ENCODE peak calls at places on chromosomes 12 and 14, in nine cellular contexts. D, W, A, Q, U, M, I, G and L are unnamed samples.

GRCh38 chr14:104559043-104559768 is 20.4 kb upstream of the C14orf180 start:
- DNase-seq in G (no peak), Q (no peak), A (no peak), W (no peak), M (no peak), U (no peak), D (no peak), I (no peak), L (no peak)

GRCh38 chr12:123231931-123232330 is 1.0 kb downstream of the MPHOSPH9 start:
- DNase-seq in U (no peak), D (no peak), I (no peak), M (no peak), A (peak), Q (no peak), G (no peak), W (no peak), L (no peak)

GRCh38 chr14:36751116-36751515 is 89.5 kb downstream of the PAX9 start:
- DNase-seq in W (no peak), U (no peak), I (no peak), D (no peak), Q (no peak), G (no peak), A (no peak), M (no peak), L (no peak)

GRCh38 chr12:101209319-101210302 is at the start of gene SLC5A8:
- DNase-seq in W (no peak), U (no peak), M (peak), A (no peak), I (peak), D (no peak), G (no peak), Q (no peak), L (no peak)

GRCh38 chr14:35229495-35230089 is 62.6 kb upstream of the PSMA6 start:
- DNase-seq in U (no peak), A (peak), D (no peak), M (no peak), G (no peak), Q (no peak), I (peak), W (no peak), L (no peak)

GRCh38 chr14:38837333-38838048 is 265.5 kb downstream of the SEC23A start:
- DNase-seq in U (no peak), M (no peak), D (no peak), Q (no peak), G (no peak), W (no peak), A (no peak), I (no peak), L (no peak)

GRCh38 chr14:51527073-51527472 is 124.6 kb upstream of the FRMD6 start:
- DNase-seq in U (no peak), I (no peak), Q (no peak), D (no peak), A (no peak), G (no peak), W (no peak), M (no peak), L (no peak)

GRCh38 chr14:101861464-101861863 is 100.0 kb downstream of the PPP2R5C start:
- DNase-seq in G (no peak), U (no peak), W (no peak), A (no peak), Q (no peak), D (no peak), I (no peak), M (no peak), L (no peak)

GRCh38 chr12:29455087-29455486 is 42.4 kb downstream of the OVCH1 start:
- DNase-seq in U (no peak), D (no peak), I (no peak), G (peak), A (no peak), M (no peak), Q (no peak), W (no peak), L (no peak)

GRCh38 chr12:120762093-120762492 is 36.5 kb downstream of the ACADS start:
- DNase-seq in U (no peak), W (no peak), I (no peak), Q (no peak), G (no peak), A (no peak), D (no peak), M (no peak), L (no peak)

GRCh38 chr12:107398101-107398500 is 287.5 kb upstream of the PWP1 start:
- DNase-seq in I (no peak), G (no peak), W (no peak), M (no peak), D (no peak), U (no peak), Q (no peak), A (no peak), L (no peak)

GRCh38 chr14:100221419-100222218 is 17.3 kb upstream of the YY1 start:
- DNase-seq in I (no peak), M (no peak), D (peak), W (peak), A (no peak), Q (no peak), U (peak), G (no peak), L (peak)

GRCh38 chr12:152440-152839 is 61.5 kb downstream of the SLC6A12 start:
- DNase-seq in G (no peak), W (no peak), Q (no peak), A (no peak), M (no peak), D (no peak), U (no peak), I (no peak), L (no peak)

GRCh38 chr12:7479784-7480183 is 23.8 kb downstream of the CD163 start:
- DNase-seq in G (no peak), Q (no peak), D (no peak), U (no peak), I (no peak), A (no peak), M (no peak), W (no peak), L (no peak)

GRCh38 chr12:70154960-70155589 is 88.2 kb upstream of the CNOT2 start:
- DNase-seq in M (no peak), Q (no peak), A (no peak), I (no peak), D (no peak), W (peak), U (no peak), G (no peak), L (no peak)

GRCh38 chr14:63388766-63389431 is 70.2 kb upstream of the GPHB5 start:
- DNase-seq in U (peak), A (peak), W (no peak), M (peak), I (peak), Q (no peak), D (no peak), G (peak), L (peak)

GRCh38 chr14:103155013-103155412 is 31.8 kb downstream of the TNFAIP2 start:
- DNase-seq in U (no peak), M (no peak), G (no peak), I (peak), D (no peak), W (no peak), A (no peak), Q (peak), L (no peak)

GRCh38 chr12:11860026-11860425 is 210.6 kb downstream of the ETV6 start:
- DNase-seq in A (no peak), U (no peak), M (no peak), G (no peak), W (no peak), D (no peak), I (no peak), Q (no peak), L (peak)

GRCh38 chr12:56683-57346 is 9.8 kb upstream of the IQSEC3 start:
- DNase-seq in D (no peak), Q (no peak), M (no peak), G (no peak), W (no peak), I (no peak), U (no peak), A (no peak), L (no peak)

GRCh38 chr12:21881950-21882349 is 59.3 kb downstream of the ABCC9 start:
- DNase-seq in I (no peak), W (no peak), D (no peak), A (no peak), M (no peak), G (no peak), U (no peak), Q (peak), L (no peak)

GRCh38 chr14:52299692-52300278 is 14.3 kb upstream of the PTGER2 start:
- DNase-seq in Q (no peak), W (no peak), U (no peak), G (no peak), M (no peak), D (peak), I (peak), A (peak), L (no peak)

GRCh38 chr14:95468416-95469133 is 47.9 kb downstream of the SYNE3 start:
- DNase-seq in M (no peak), U (no peak), D (no peak), I (peak), Q (no peak), A (no peak), W (no peak), G (no peak), L (no peak)

GRCh38 chr14:50941151-50941550 is 3.1 kb downstream of the PYGL start:
- DNase-seq in G (no peak), I (no peak), W (no peak), D (no peak), Q (no peak), A (no peak), U (no peak), M (no peak), L (no peak)

GRCh38 chr12:54596526-54596946 is 8.1 kb upstream of the PPP1R1A start:
- DNase-seq in G (peak), W (peak), Q (no peak), D (no peak), U (peak), A (peak), I (no peak), M (peak), L (peak)

GRCh38 chr14:61270714-61271113 is 10.4 kb downstream of the TMEM30B start:
- DNase-seq in Q (no peak), W (no peak), I (no peak), M (no peak), A (no peak), U (no peak), D (no peak), G (no peak), L (no peak)

GRCh38 chr14:74786916-74787315 is 23.8 kb downstream of the YLPM1 start:
- DNase-seq in M (no peak), D (no peak), I (no peak), Q (no peak), W (no peak), U (no peak), A (no peak), G (no peak), L (no peak)

GRCh38 chr12:124568431-124569374 is 1.3 kb upstream of the NCOR2 start:
- DNase-seq in D (peak), G (no peak), W (no peak), A (no peak), U (no peak), I (no peak), Q (peak), M (no peak), L (no peak)

GRCh38 chr14:104440297-104440956 is 139.1 kb upstream of the C14orf180 start:
- DNase-seq in W (no peak), M (no peak), D (no peak), Q (no peak), U (no peak), I (no peak), A (no peak), G (no peak), L (no peak)

GRCh38 chr12:43968736-43969135 is 132.9 kb downstream of the TMEM117 start:
- DNase-seq in Q (no peak), G (no peak), I (no peak), U (no peak), D (no peak), A (no peak), M (no peak), W (no peak), L (no peak)

GRCh38 chr12:102960766-102961487 is 3.5 kb downstream of the ASCL1 start:
- DNase-seq in I (no peak), G (peak), A (no peak), U (no peak), W (peak), M (no peak), Q (no peak), D (no peak), L (no peak)

GRCh38 chr14:100159107-100159864 is at the start of gene DEGS2:
- DNase-seq in G (no peak), I (no peak), Q (no peak), W (peak), D (no peak), U (peak), A (no peak), M (no peak), L (peak)

GRCh38 chr14:51002406-51002984 is 58.2 kb upstream of the PYGL start:
- DNase-seq in U (no peak), A (no peak), Q (no peak), G (no peak), D (no peak), I (no peak), W (no peak), M (no peak), L (no peak)

GRCh38 chr14:61048640-61049039 is 67.6 kb downstream of the SLC38A6 start:
- DNase-seq in A (no peak), I (no peak), U (no peak), Q (no peak), M (no peak), G (no peak), D (no peak), W (no peak), L (no peak)